ENCODE peak calls at places on chromosomes 6 and 20, in eight cellular contexts. N is activated naive CD4-positive, alpha-beta T cell; I is midbrain; Y is KBM-7; E is vagina; C is neuronal stem cell; F is pulmonary artery endothelial cell; D is stimulated activated CD4-positive, alpha-beta T cell treated with anti-CD3 and anti-CD28 coated beads, TNF-alpha, amount 100 ng/mL, for 4 hours. W is an unnamed sample.

GRCh38 chr6:169966312-169967181 is 215.1 kb downstream of the ERMARD start:
- DNase-seq in N (no peak), I (no peak), Y (no peak), E (peak; percentile 75), C (no peak), F (no peak), D (no peak), W (no peak)

GRCh38 chr6:82270791-82271392 is 23.3 kb upstream of the IBTK start:
- DNase-seq in N (no peak), I (peak; percentile 60), Y (peak; percentile 47), E (no peak), C (peak; percentile 47), F (no peak), D (no peak), W (peak; percentile 68)

GRCh38 chr6:27043244-27043643 is 204.3 kb upstream of the PRSS16 start:
- DNase-seq in N (no peak), I (no peak), Y (no peak), E (no peak), C (no peak), F (no peak), D (no peak), W (no peak)

GRCh38 chr6:120526576-120526975 is 807.7 kb downstream of the TBC1D32 start:
- DNase-seq in N (no peak), I (no peak), Y (no peak), E (no peak), C (no peak), F (no peak), D (no peak), W (no peak)

GRCh38 chr6:146381486-146381885 is 162.1 kb upstream of the RAB32 start:
- DNase-seq in N (no peak), I (no peak), Y (peak; percentile 2), E (no peak), C (no peak), F (no peak), D (no peak), W (no peak)

GRCh38 chr6:46325561-46326525 is 155.1 kb upstream of the ENPP5 start:
- DNase-seq in N (no peak), I (peak; percentile 73), Y (no peak), E (no peak), C (no peak), F (no peak), D (no peak), W (peak; percentile 41)

GRCh38 chr6:2526766-2527165 is 224.0 kb downstream of the MYLK4 start:
- DNase-seq in N (no peak), I (no peak), Y (no peak), E (no peak), C (no peak), F (no peak), D (no peak), W (no peak)

GRCh38 chr6:28209753-28210535 is 15.1 kb upstream of the ZSCAN9 start:
- DNase-seq in N (no peak), I (no peak), Y (peak; percentile 57), E (no peak), C (no peak), F (no peak), D (no peak), W (no peak)

GRCh38 chr6:39169448-39170344 is 54.7 kb upstream of the SAYSD1 start:
- DNase-seq in N (no peak), I (no peak), Y (no peak), E (no peak), C (no peak), F (no peak), D (no peak), W (no peak)

GRCh38 chr6:117504478-117505144 is 22.1 kb downstream of the DCBLD1 start:
- DNase-seq in N (no peak), I (no peak), Y (no peak), E (no peak), C (no peak), F (no peak), D (no peak), W (no peak)

GRCh38 chr20:58839474-58839874 is 11.2 kb downstream of the GNAS-AS1 start:
- DNase-seq in N (no peak), I (peak; percentile 13), Y (peak; percentile 61), E (no peak), C (no peak), F (no peak), D (no peak), W (peak; percentile 69)

GRCh38 chr6:12536416-12536815 is 180.2 kb upstream of the PHACTR1 start:
- DNase-seq in N (no peak), I (no peak), Y (no peak), E (no peak), C (no peak), F (no peak), D (no peak), W (no peak)